ENCODE peak calls at places on chromosomes 3 and 15, in ten cellular contexts. One of them, this sample, is unnamed.

GRCh38 chr3:170205302-170205701 is 16.9 kb upstream of the PRKCI start:
- ATAC-seq in right lobe of liver: no peak
- ATAC-seq in CD8-positive, alpha-beta T cell: no peak
- ATAC-seq in activated B cell treated with CpG ODN at 0.5 μM for 24 hours: no peak
- ATAC-seq in effector memory CD8-positive, alpha-beta T cell: no peak
- ATAC-seq in T-cell: no peak
- ATAC-seq in naive thymus-derived CD8-positive, alpha-beta T cell: no peak
- ATAC-seq in left cardiac atrium: no peak
- ATAC-seq in stimulated activated naive CD8-positive, alpha-beta T cell treated with anti-CD3 and anti-CD28 coated beads, Interleukin-15, amount 100 ng/mL, for 72 hours: no peak
- ATAC-seq in activated CD8-positive, alpha-beta T cell treated with anti-CD3 and anti-CD28 coated beads for 36 hours: no peak
- ATAC-seq in this sample: no peak

GRCh38 chr3:4809970-4810369 is 169.3 kb upstream of the BHLHE40 start:
- ATAC-seq in right lobe of liver: no peak
- ATAC-seq in CD8-positive, alpha-beta T cell: no peak
- ATAC-seq in activated B cell treated with CpG ODN at 0.5 μM for 24 hours: no peak
- ATAC-seq in effector memory CD8-positive, alpha-beta T cell: no peak
- ATAC-seq in T-cell: no peak
- ATAC-seq in naive thymus-derived CD8-positive, alpha-beta T cell: no peak
- ATAC-seq in left cardiac atrium: no peak
- ATAC-seq in stimulated activated naive CD8-positive, alpha-beta T cell treated with anti-CD3 and anti-CD28 coated beads, Interleukin-15, amount 100 ng/mL, for 72 hours: no peak
- ATAC-seq in activated CD8-positive, alpha-beta T cell treated with anti-CD3 and anti-CD28 coated beads for 36 hours: no peak
- ATAC-seq in this sample: no peak

GRCh38 chr15:66390670-66391069 is 4.0 kb downstream of the MAP2K1 start:
- ATAC-seq in right lobe of liver: no peak
- ATAC-seq in CD8-positive, alpha-beta T cell: no peak
- ATAC-seq in activated B cell treated with CpG ODN at 0.5 μM for 24 hours: peak
- ATAC-seq in effector memory CD8-positive, alpha-beta T cell: no peak
- ATAC-seq in T-cell: no peak
- ATAC-seq in naive thymus-derived CD8-positive, alpha-beta T cell: no peak
- ATAC-seq in left cardiac atrium: no peak
- ATAC-seq in stimulated activated naive CD8-positive, alpha-beta T cell treated with anti-CD3 and anti-CD28 coated beads, Interleukin-15, amount 100 ng/mL, for 72 hours: peak
- ATAC-seq in activated CD8-positive, alpha-beta T cell treated with anti-CD3 and anti-CD28 coated beads for 36 hours: no peak
- ATAC-seq in this sample: peak

GRCh38 chr3:38579146-38579545 is 70.3 kb downstream of the SCN5A start:
- ATAC-seq in right lobe of liver: no peak
- ATAC-seq in CD8-positive, alpha-beta T cell: no peak
- ATAC-seq in activated B cell treated with CpG ODN at 0.5 μM for 24 hours: no peak
- ATAC-seq in effector memory CD8-positive, alpha-beta T cell: no peak
- ATAC-seq in T-cell: no peak
- ATAC-seq in naive thymus-derived CD8-positive, alpha-beta T cell: no peak
- ATAC-seq in left cardiac atrium: peak
- ATAC-seq in stimulated activated naive CD8-positive, alpha-beta T cell treated with anti-CD3 and anti-CD28 coated beads, Interleukin-15, amount 100 ng/mL, for 72 hours: no peak
- ATAC-seq in activated CD8-positive, alpha-beta T cell treated with anti-CD3 and anti-CD28 coated beads for 36 hours: no peak
- ATAC-seq in this sample: no peak

GRCh38 chr3:25151497-25151896 is 276.6 kb upstream of the RARB start:
- ATAC-seq in right lobe of liver: peak
- ATAC-seq in CD8-positive, alpha-beta T cell: no peak
- ATAC-seq in activated B cell treated with CpG ODN at 0.5 μM for 24 hours: no peak
- ATAC-seq in effector memory CD8-positive, alpha-beta T cell: no peak
- ATAC-seq in T-cell: no peak
- ATAC-seq in naive thymus-derived CD8-positive, alpha-beta T cell: no peak
- ATAC-seq in left cardiac atrium: no peak
- ATAC-seq in stimulated activated naive CD8-positive, alpha-beta T cell treated with anti-CD3 and anti-CD28 coated beads, Interleukin-15, amount 100 ng/mL, for 72 hours: no peak
- ATAC-seq in activated CD8-positive, alpha-beta T cell treated with anti-CD3 and anti-CD28 coated beads for 36 hours: no peak
- ATAC-seq in this sample: no peak

GRCh38 chr3:32120480-32120879 is 14.1 kb downstream of the GPD1L start:
- ATAC-seq in right lobe of liver: peak
- ATAC-seq in CD8-positive, alpha-beta T cell: no peak
- ATAC-seq in activated B cell treated with CpG ODN at 0.5 μM for 24 hours: no peak
- ATAC-seq in effector memory CD8-positive, alpha-beta T cell: no peak
- ATAC-seq in T-cell: no peak
- ATAC-seq in naive thymus-derived CD8-positive, alpha-beta T cell: no peak
- ATAC-seq in left cardiac atrium: no peak
- ATAC-seq in stimulated activated naive CD8-positive, alpha-beta T cell treated with anti-CD3 and anti-CD28 coated beads, Interleukin-15, amount 100 ng/mL, for 72 hours: no peak
- ATAC-seq in activated CD8-positive, alpha-beta T cell treated with anti-CD3 and anti-CD28 coated beads for 36 hours: no peak
- ATAC-seq in this sample: no peak

GRCh38 chr3:122773856-122774535 is 19.6 kb downstream of the HSPBAP1 start:
- ATAC-seq in right lobe of liver: no peak
- ATAC-seq in CD8-positive, alpha-beta T cell: no peak
- ATAC-seq in activated B cell treated with CpG ODN at 0.5 μM for 24 hours: no peak
- ATAC-seq in effector memory CD8-positive, alpha-beta T cell: no peak
- ATAC-seq in T-cell: no peak
- ATAC-seq in naive thymus-derived CD8-positive, alpha-beta T cell: no peak
- ATAC-seq in left cardiac atrium: no peak
- ATAC-seq in stimulated activated naive CD8-positive, alpha-beta T cell treated with anti-CD3 and anti-CD28 coated beads, Interleukin-15, amount 100 ng/mL, for 72 hours: no peak
- ATAC-seq in activated CD8-positive, alpha-beta T cell treated with anti-CD3 and anti-CD28 coated beads for 36 hours: no peak
- ATAC-seq in this sample: peak

GRCh38 chr3:120839120-120839519 is 68.9 kb upstream of the STXBP5L start:
- ATAC-seq in right lobe of liver: no peak
- ATAC-seq in CD8-positive, alpha-beta T cell: no peak
- ATAC-seq in activated B cell treated with CpG ODN at 0.5 μM for 24 hours: no peak
- ATAC-seq in effector memory CD8-positive, alpha-beta T cell: no peak
- ATAC-seq in T-cell: no peak
- ATAC-seq in naive thymus-derived CD8-positive, alpha-beta T cell: no peak
- ATAC-seq in left cardiac atrium: no peak
- ATAC-seq in stimulated activated naive CD8-positive, alpha-beta T cell treated with anti-CD3 and anti-CD28 coated beads, Interleukin-15, amount 100 ng/mL, for 72 hours: no peak
- ATAC-seq in activated CD8-positive, alpha-beta T cell treated with anti-CD3 and anti-CD28 coated beads for 36 hours: no peak
- ATAC-seq in this sample: no peak

GRCh38 chr15:68081869-68082505 is 27.9 kb downstream of the PIAS1 start:
- ATAC-seq in right lobe of liver: no peak
- ATAC-seq in CD8-positive, alpha-beta T cell: no peak
- ATAC-seq in activated B cell treated with CpG ODN at 0.5 μM for 24 hours: no peak
- ATAC-seq in effector memory CD8-positive, alpha-beta T cell: no peak
- ATAC-seq in T-cell: no peak
- ATAC-seq in naive thymus-derived CD8-positive, alpha-beta T cell: no peak
- ATAC-seq in left cardiac atrium: no peak
- ATAC-seq in stimulated activated naive CD8-positive, alpha-beta T cell treated with anti-CD3 and anti-CD28 coated beads, Interleukin-15, amount 100 ng/mL, for 72 hours: no peak
- ATAC-seq in activated CD8-positive, alpha-beta T cell treated with anti-CD3 and anti-CD28 coated beads for 36 hours: no peak
- ATAC-seq in this sample: no peak

GRCh38 chr3:30455840-30456239 is 150.6 kb upstream of the TGFBR2 start:
- ATAC-seq in right lobe of liver: peak
- ATAC-seq in CD8-positive, alpha-beta T cell: no peak
- ATAC-seq in activated B cell treated with CpG ODN at 0.5 μM for 24 hours: no peak
- ATAC-seq in effector memory CD8-positive, alpha-beta T cell: no peak
- ATAC-seq in T-cell: no peak
- ATAC-seq in naive thymus-derived CD8-positive, alpha-beta T cell: no peak
- ATAC-seq in left cardiac atrium: peak
- ATAC-seq in stimulated activated naive CD8-positive, alpha-beta T cell treated with anti-CD3 and anti-CD28 coated beads, Interleukin-15, amount 100 ng/mL, for 72 hours: no peak
- ATAC-seq in activated CD8-positive, alpha-beta T cell treated with anti-CD3 and anti-CD28 coated beads for 36 hours: no peak
- ATAC-seq in this sample: no peak

GRCh38 chr3:17044844-17045243 is 160.1 kb downstream of the PLCL2 start:
- ATAC-seq in right lobe of liver: no peak
- ATAC-seq in CD8-positive, alpha-beta T cell: no peak
- ATAC-seq in activated B cell treated with CpG ODN at 0.5 μM for 24 hours: no peak
- ATAC-seq in effector memory CD8-positive, alpha-beta T cell: no peak
- ATAC-seq in T-cell: no peak
- ATAC-seq in naive thymus-derived CD8-positive, alpha-beta T cell: no peak
- ATAC-seq in left cardiac atrium: no peak
- ATAC-seq in stimulated activated naive CD8-positive, alpha-beta T cell treated with anti-CD3 and anti-CD28 coated beads, Interleukin-15, amount 100 ng/mL, for 72 hours: peak
- ATAC-seq in activated CD8-positive, alpha-beta T cell treated with anti-CD3 and anti-CD28 coated beads for 36 hours: peak
- ATAC-seq in this sample: no peak